ENCODE peak calls at places on chromosomes 1 and 21, in five cellular contexts. I is amygdala, J is smooth muscle cell of the brain vasculature, V is foreskin fibroblast, U is PC-3. Q is an unnamed sample.

GRCh38 chr21:19049567-19049966 is 646.0 kb upstream of the TMPRSS15 start:
- DNase-seq in I (no peak), J (no peak), V (no peak), U (no peak), Q (no peak)

GRCh38 chr1:246214708-246215504 is 292.2 kb downstream of the SMYD3 start:
- DNase-seq in I (no peak), J (peak), V (peak), U (peak), Q (peak)

GRCh38 chr1:93964096-93964776 is 55.0 kb upstream of the GCLM start:
- DNase-seq in I (no peak), J (no peak), V (no peak), U (no peak), Q (no peak)

GRCh38 chr1:35637401-35637809 is 3.9 kb downstream of the PSMB2 start:
- DNase-seq in I (no peak), J (no peak), V (peak), U (peak), Q (no peak)

GRCh38 chr1:192477630-192478029 is 97.9 kb upstream of the RGS1 start:
- DNase-seq in I (no peak), J (no peak), V (peak), U (peak), Q (peak)

GRCh38 chr1:115133440-115133839 is 44.1 kb upstream of the TSPAN2 start:
- DNase-seq in I (no peak), J (no peak), V (no peak), U (peak), Q (no peak)

GRCh38 chr21:34276711-34277425 is 86.9 kb upstream of the KCNE2 start:
- DNase-seq in I (no peak), J (no peak), V (peak), U (peak), Q (peak)

GRCh38 chr1:59232209-59232608 is 64.7 kb upstream of the FGGY start:
- DNase-seq in I (no peak), J (no peak), V (peak), U (no peak), Q (no peak)

GRCh38 chr1:83998599-83999315 is at the start of gene TTLL7:
- DNase-seq in I (peak), J (no peak), V (peak), U (peak), Q (peak)

GRCh38 chr1:230498704-230499103 is 72.6 kb upstream of the PGBD5 start:
- DNase-seq in I (no peak), J (no peak), V (no peak), U (no peak), Q (no peak)

GRCh38 chr1:33045814-33046213 is 9.1 kb upstream of the AK2 start:
- DNase-seq in I (no peak), J (no peak), V (peak), U (no peak), Q (no peak)

GRCh38 chr1:10211805-10212405 is 1.5 kb downstream of the KIF1B start:
- DNase-seq in I (no peak), J (no peak), V (no peak), U (peak), Q (peak)

GRCh38 chr1:59128784-59129227 is 168.1 kb upstream of the FGGY start:
- DNase-seq in I (no peak), J (no peak), V (peak), U (peak), Q (peak)

GRCh38 chr1:154434346-154435075 is 29.4 kb downstream of the IL6R start:
- DNase-seq in I (no peak), J (no peak), V (peak), U (no peak), Q (no peak)

GRCh38 chr1:6360517-6360916 is 33.0 kb downstream of the ACOT7 start:
- DNase-seq in I (no peak), J (no peak), V (no peak), U (no peak), Q (no peak)

GRCh38 chr1:7589774-7590425 is 181.2 kb upstream of the VAMP3 start:
- DNase-seq in I (no peak), J (no peak), V (no peak), U (no peak), Q (no peak)

GRCh38 chr1:1021010-1021845 is 1.3 kb downstream of the AGRN start:
- DNase-seq in I (no peak), J (no peak), V (peak), U (peak), Q (peak)

GRCh38 chr1:2803086-2803930 is 1.8 kb upstream of the TTC34 start:
- DNase-seq in I (no peak), J (no peak), V (no peak), U (no peak), Q (no peak)

GRCh38 chr1:43968348-43968948 is 1.4 kb upstream of the DPH2 start:
- DNase-seq in I (no peak), J (no peak), V (peak), U (peak), Q (no peak)

GRCh38 chr1:55277377-55278130 is 62.4 kb upstream of the USP24 start:
- DNase-seq in I (peak), J (peak), V (peak), U (peak), Q (peak)

GRCh38 chr1:96782861-96783260 is 61.3 kb downstream of the PTBP2 start:
- DNase-seq in I (no peak), J (no peak), V (peak), U (no peak), Q (peak)

GRCh38 chr1:174131032-174131638 is 28.2 kb upstream of the RABGAP1L start:
- DNase-seq in I (no peak), J (no peak), V (no peak), U (no peak), Q (no peak)

GRCh38 chr1:87318806-87319205 is 9.9 kb upstream of the LMO4 start:
- DNase-seq in I (no peak), J (no peak), V (no peak), U (peak), Q (no peak)

GRCh38 chr1:1021860-1022259 is 1.9 kb downstream of the AGRN start:
- DNase-seq in I (no peak), J (no peak), V (no peak), U (peak), Q (peak)

GRCh38 chr1:17265162-17265561 is 16.3 kb downstream of the PADI3 start:
- DNase-seq in I (no peak), J (no peak), V (peak), U (no peak), Q (peak)

GRCh38 chr1:234881893-234882771 is 246.5 kb downstream of the TOMM20 start:
- DNase-seq in I (no peak), J (no peak), V (no peak), U (no peak), Q (no peak)

GRCh38 chr1:8426996-8427395 is 109.1 kb downstream of the SLC45A1 start:
- DNase-seq in I (no peak), J (no peak), V (no peak), U (no peak), Q (no peak)

GRCh38 chr1:156933136-156933535 is 12.7 kb downstream of the LRRC71 start:
- DNase-seq in I (no peak), J (no peak), V (no peak), U (no peak), Q (no peak)

GRCh38 chr1:33429846-33430750 is 797 bp downstream of the PHC2 start:
- DNase-seq in I (no peak), J (no peak), V (no peak), U (peak), Q (no peak)

GRCh38 chr1:212968385-212968863 is 18.1 kb downstream of the VASH2 start:
- DNase-seq in I (no peak), J (no peak), V (no peak), U (no peak), Q (no peak)

GRCh38 chr1:38527373-38527966 is 332.1 kb downstream of the RRAGC start:
- DNase-seq in I (no peak), J (no peak), V (no peak), U (peak), Q (no peak)